ENCODE peak calls at places on chromosomes 6 and 20, in seven cellular contexts. One of them, this sample, is unnamed.

GRCh38 chr20:4014031-4014474 is 1.3 kb downstream of the RNF24 start:
- DNase-seq in upper lobe of right lung: no peak
- DNase-seq in GM23338: peak
- DNase-seq in CD8-positive, alpha-beta T cell: peak
- DNase-seq in natural killer cell: no peak
- DNase-seq in IMR-90: peak
- DNase-seq in RWPE1: peak
- DNase-seq in this sample: peak

GRCh38 chr6:16146028-16146427 is 17.1 kb downstream of the MYLIP start:
- DNase-seq in upper lobe of right lung: no peak
- DNase-seq in GM23338: no peak
- DNase-seq in CD8-positive, alpha-beta T cell: no peak
- DNase-seq in natural killer cell: no peak
- DNase-seq in IMR-90: no peak
- DNase-seq in RWPE1: no peak
- DNase-seq in this sample: no peak

GRCh38 chr6:17305219-17306001 is 24.2 kb downstream of the RBM24 start:
- DNase-seq in upper lobe of right lung: no peak
- DNase-seq in GM23338: peak
- DNase-seq in CD8-positive, alpha-beta T cell: no peak
- DNase-seq in natural killer cell: no peak
- DNase-seq in IMR-90: peak
- DNase-seq in RWPE1: no peak
- DNase-seq in this sample: no peak

GRCh38 chr6:89433637-89434499 is 916 bp downstream of the ANKRD6 start:
- DNase-seq in upper lobe of right lung: peak
- DNase-seq in GM23338: peak
- DNase-seq in CD8-positive, alpha-beta T cell: peak
- DNase-seq in natural killer cell: peak
- DNase-seq in IMR-90: no peak
- DNase-seq in RWPE1: no peak
- DNase-seq in this sample: no peak

GRCh38 chr20:17542993-17543412 is 11.8 kb upstream of the BFSP1 start:
- DNase-seq in upper lobe of right lung: no peak
- DNase-seq in GM23338: no peak
- DNase-seq in CD8-positive, alpha-beta T cell: no peak
- DNase-seq in natural killer cell: no peak
- DNase-seq in IMR-90: peak
- DNase-seq in RWPE1: no peak
- DNase-seq in this sample: peak

GRCh38 chr6:149334682-149335160 is 17.2 kb downstream of the TAB2 start:
- DNase-seq in upper lobe of right lung: no peak
- DNase-seq in GM23338: peak
- DNase-seq in CD8-positive, alpha-beta T cell: no peak
- DNase-seq in natural killer cell: no peak
- DNase-seq in IMR-90: peak
- DNase-seq in RWPE1: peak
- DNase-seq in this sample: peak

GRCh38 chr20:34074101-34074760 is 37.8 kb downstream of the EIF2S2 start:
- DNase-seq in upper lobe of right lung: no peak
- DNase-seq in GM23338: no peak
- DNase-seq in CD8-positive, alpha-beta T cell: no peak
- DNase-seq in natural killer cell: no peak
- DNase-seq in IMR-90: peak
- DNase-seq in RWPE1: peak
- DNase-seq in this sample: no peak

GRCh38 chr6:116783852-116784251 is 18.3 kb upstream of the FAM162B start:
- DNase-seq in upper lobe of right lung: no peak
- DNase-seq in GM23338: no peak
- DNase-seq in CD8-positive, alpha-beta T cell: no peak
- DNase-seq in natural killer cell: no peak
- DNase-seq in IMR-90: peak
- DNase-seq in RWPE1: no peak
- DNase-seq in this sample: peak

GRCh38 chr20:24134284-24134683 is 145.7 kb upstream of the GGTLC1 start:
- DNase-seq in upper lobe of right lung: no peak
- DNase-seq in GM23338: peak
- DNase-seq in CD8-positive, alpha-beta T cell: no peak
- DNase-seq in natural killer cell: no peak
- DNase-seq in IMR-90: no peak
- DNase-seq in RWPE1: peak
- DNase-seq in this sample: no peak

GRCh38 chr6:15409301-15410125 is 163.6 kb downstream of the JARID2 start:
- DNase-seq in upper lobe of right lung: no peak
- DNase-seq in GM23338: no peak
- DNase-seq in CD8-positive, alpha-beta T cell: no peak
- DNase-seq in natural killer cell: no peak
- DNase-seq in IMR-90: no peak
- DNase-seq in RWPE1: no peak
- DNase-seq in this sample: no peak

GRCh38 chr6:52284131-52284459 is 447 bp downstream of the MCM3 start:
- DNase-seq in upper lobe of right lung: no peak
- DNase-seq in GM23338: peak
- DNase-seq in CD8-positive, alpha-beta T cell: peak
- DNase-seq in natural killer cell: no peak
- DNase-seq in IMR-90: peak
- DNase-seq in RWPE1: peak
- DNase-seq in this sample: peak

GRCh38 chr6:52284460-52285173 is at the start of gene MCM3:
- DNase-seq in upper lobe of right lung: peak
- DNase-seq in GM23338: peak
- DNase-seq in CD8-positive, alpha-beta T cell: peak
- DNase-seq in natural killer cell: peak
- DNase-seq in IMR-90: peak
- DNase-seq in RWPE1: peak
- DNase-seq in this sample: peak

GRCh38 chr6:52283111-52283510 is 1.4 kb downstream of the MCM3 start:
- DNase-seq in upper lobe of right lung: no peak
- DNase-seq in GM23338: no peak
- DNase-seq in CD8-positive, alpha-beta T cell: no peak
- DNase-seq in natural killer cell: no peak
- DNase-seq in IMR-90: no peak
- DNase-seq in RWPE1: no peak
- DNase-seq in this sample: no peak

GRCh38 chr6:52286798-52287432 is 2.4 kb upstream of the MCM3 start:
- DNase-seq in upper lobe of right lung: peak
- DNase-seq in GM23338: peak
- DNase-seq in CD8-positive, alpha-beta T cell: peak
- DNase-seq in natural killer cell: no peak
- DNase-seq in IMR-90: peak
- DNase-seq in RWPE1: peak
- DNase-seq in this sample: peak

DNA sequence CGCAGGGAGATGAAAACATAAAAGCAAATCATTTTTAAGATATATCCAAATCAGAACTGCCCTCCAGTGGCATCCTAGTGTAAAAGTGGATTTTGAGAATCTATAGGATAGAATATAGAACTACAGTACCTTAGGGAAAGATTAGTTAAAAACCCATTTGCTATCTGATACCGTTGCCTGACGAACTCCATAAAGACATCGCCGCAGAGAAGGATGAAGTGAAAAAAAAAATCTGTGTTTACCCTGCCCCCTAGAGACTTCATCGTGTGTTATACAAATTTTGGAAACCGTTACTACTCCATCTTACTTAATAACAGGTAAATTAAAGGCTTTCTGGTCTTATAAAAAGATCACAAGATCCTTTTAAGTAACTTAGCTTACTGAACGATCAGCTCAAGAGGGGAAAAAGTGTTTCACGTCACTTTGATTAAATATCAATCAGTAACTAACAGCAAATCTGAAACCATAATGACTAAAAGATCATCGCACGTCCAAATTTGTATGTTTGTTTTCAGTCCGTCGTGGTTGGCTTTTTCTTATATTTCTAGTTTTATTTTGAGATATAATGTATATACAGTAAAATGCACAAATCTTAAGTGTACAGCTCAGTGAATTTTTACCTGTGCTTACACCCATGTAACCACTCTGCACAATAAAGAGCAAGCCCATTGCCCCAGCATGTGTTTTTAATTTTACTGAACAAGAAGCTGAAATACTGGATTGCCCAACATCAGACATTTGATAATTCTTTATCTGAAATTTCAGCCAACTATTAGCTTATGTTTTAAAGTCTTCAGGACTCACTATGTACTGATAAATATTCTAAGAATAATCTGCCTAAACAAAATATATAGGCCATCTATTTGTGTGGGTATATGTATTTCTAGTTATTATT is 879 bp upstream of the MCM3 start:
- DNase-seq in upper lobe of right lung: no peak
- DNase-seq in GM23338: peak
- DNase-seq in CD8-positive, alpha-beta T cell: peak
- DNase-seq in natural killer cell: no peak
- DNase-seq in IMR-90: peak
- DNase-seq in RWPE1: no peak
- DNase-seq in this sample: peak
- TF ChIP-seq CTCF in upper lobe of right lung: peak
- TF ChIP-seq CTCF in GM23338: no peak
- TF ChIP-seq CTCF in CD8-positive, alpha-beta T cell: peak
- TF ChIP-seq CTCF in natural killer cell: peak
- TF ChIP-seq CTCF in IMR-90: peak
- TF ChIP-seq CTCF in RWPE1: peak
- TF ChIP-seq CTCF in this sample: peak

GRCh38 chr6:119974430-119975159 is 625.0 kb upstream of the MAN1A1 start:
- DNase-seq in upper lobe of right lung: no peak
- DNase-seq in GM23338: no peak
- DNase-seq in CD8-positive, alpha-beta T cell: no peak
- DNase-seq in natural killer cell: no peak
- DNase-seq in IMR-90: no peak
- DNase-seq in RWPE1: no peak
- DNase-seq in this sample: no peak

GRCh38 chr6:119980802-119981201 is 631.2 kb upstream of the MAN1A1 start:
- DNase-seq in upper lobe of right lung: no peak
- DNase-seq in GM23338: no peak
- DNase-seq in CD8-positive, alpha-beta T cell: no peak
- DNase-seq in natural killer cell: no peak
- DNase-seq in IMR-90: no peak
- DNase-seq in RWPE1: no peak
- DNase-seq in this sample: no peak

GRCh38 chr6:119979862-119980261 is 630.3 kb upstream of the MAN1A1 start:
- DNase-seq in upper lobe of right lung: no peak
- DNase-seq in GM23338: peak
- DNase-seq in CD8-positive, alpha-beta T cell: no peak
- DNase-seq in natural killer cell: no peak
- DNase-seq in IMR-90: peak
- DNase-seq in RWPE1: no peak
- DNase-seq in this sample: peak

GRCh38 chr6:119978274-119978889 is 628.8 kb upstream of the MAN1A1 start:
- DNase-seq in upper lobe of right lung: no peak
- DNase-seq in GM23338: peak
- DNase-seq in CD8-positive, alpha-beta T cell: no peak
- DNase-seq in natural killer cell: no peak
- DNase-seq in IMR-90: peak
- DNase-seq in RWPE1: peak
- DNase-seq in this sample: peak
- TF ChIP-seq CTCF in upper lobe of right lung: peak
- TF ChIP-seq CTCF in GM23338: peak
- TF ChIP-seq CTCF in CD8-positive, alpha-beta T cell: no peak
- TF ChIP-seq CTCF in natural killer cell: no peak
- TF ChIP-seq CTCF in IMR-90: peak
- TF ChIP-seq CTCF in RWPE1: peak
- TF ChIP-seq CTCF in this sample: peak

GRCh38 chr6:85461806-85462185 is 11.9 kb downstream of the NT5E start:
- DNase-seq in upper lobe of right lung: no peak
- DNase-seq in GM23338: no peak
- DNase-seq in CD8-positive, alpha-beta T cell: no peak
- DNase-seq in natural killer cell: no peak
- DNase-seq in IMR-90: no peak
- DNase-seq in RWPE1: no peak
- DNase-seq in this sample: no peak

GRCh38 chr6:85460951-85461805 is 11.3 kb downstream of the NT5E start:
- DNase-seq in upper lobe of right lung: no peak
- DNase-seq in GM23338: no peak
- DNase-seq in CD8-positive, alpha-beta T cell: peak
- DNase-seq in natural killer cell: no peak
- DNase-seq in IMR-90: no peak
- DNase-seq in RWPE1: no peak
- DNase-seq in this sample: peak

GRCh38 chr6:85458782-85459181 is 8.9 kb downstream of the NT5E start:
- DNase-seq in upper lobe of right lung: no peak
- DNase-seq in GM23338: peak
- DNase-seq in CD8-positive, alpha-beta T cell: no peak
- DNase-seq in natural killer cell: no peak
- DNase-seq in IMR-90: no peak
- DNase-seq in RWPE1: no peak
- DNase-seq in this sample: peak

GRCh38 chr6:85459224-85459901 is 9.5 kb downstream of the NT5E start:
- DNase-seq in upper lobe of right lung: no peak
- DNase-seq in GM23338: no peak
- DNase-seq in CD8-positive, alpha-beta T cell: no peak
- DNase-seq in natural killer cell: no peak
- DNase-seq in IMR-90: peak
- DNase-seq in RWPE1: peak
- DNase-seq in this sample: peak

DNA sequence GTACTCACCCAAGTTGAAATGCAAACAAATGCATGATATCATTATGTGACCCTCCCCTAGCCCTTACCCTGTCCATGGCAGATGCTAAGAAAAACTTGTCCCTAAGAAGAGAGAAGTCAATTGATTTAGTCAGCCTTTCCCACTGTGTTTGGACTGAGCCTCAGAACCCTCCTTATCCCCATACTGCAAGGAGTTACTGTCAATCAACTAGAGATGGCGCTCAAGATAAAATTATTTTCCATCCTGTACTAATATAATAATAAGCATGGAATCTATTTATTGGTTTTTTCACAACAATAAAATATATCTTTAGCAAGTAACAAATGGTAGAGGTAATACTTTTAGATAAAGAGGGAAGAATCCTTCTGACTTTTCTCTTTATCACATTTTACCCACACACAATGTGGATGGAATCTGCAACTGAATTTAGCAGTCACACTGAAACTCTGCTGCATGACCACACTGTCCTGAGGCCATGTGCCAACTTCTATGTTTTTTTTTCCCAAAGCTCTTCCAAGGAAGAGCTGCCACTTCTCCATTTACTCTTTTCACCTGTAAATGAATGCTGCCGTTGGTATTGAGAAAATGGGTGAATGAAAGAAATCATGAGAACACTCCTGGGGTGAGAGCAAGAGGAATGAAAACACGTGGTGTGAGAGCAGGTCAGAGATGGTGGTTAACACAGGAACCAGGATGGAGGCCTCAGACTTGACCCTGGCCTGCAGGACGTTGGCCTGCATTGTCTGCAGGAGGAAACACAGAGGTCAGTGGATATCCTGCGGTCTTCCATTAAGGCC is 10.5 kb downstream of the NT5E start:
- DNase-seq in upper lobe of right lung: no peak
- DNase-seq in GM23338: no peak
- DNase-seq in CD8-positive, alpha-beta T cell: no peak
- DNase-seq in natural killer cell: no peak
- DNase-seq in IMR-90: no peak
- DNase-seq in RWPE1: no peak
- DNase-seq in this sample: no peak
- TF ChIP-seq CTCF in upper lobe of right lung: no peak
- TF ChIP-seq CTCF in GM23338: no peak
- TF ChIP-seq CTCF in CD8-positive, alpha-beta T cell: no peak
- TF ChIP-seq CTCF in natural killer cell: no peak
- TF ChIP-seq CTCF in IMR-90: no peak
- TF ChIP-seq CTCF in RWPE1: no peak
- TF ChIP-seq CTCF in this sample: no peak

GRCh38 chr20:8800089-8800488 is 268.8 kb upstream of the PLCB4 start:
- DNase-seq in upper lobe of right lung: no peak
- DNase-seq in GM23338: no peak
- DNase-seq in CD8-positive, alpha-beta T cell: no peak
- DNase-seq in natural killer cell: no peak
- DNase-seq in IMR-90: no peak
- DNase-seq in RWPE1: no peak
- DNase-seq in this sample: no peak
- TF ChIP-seq CTCF in upper lobe of right lung: peak
- TF ChIP-seq CTCF in GM23338: no peak
- TF ChIP-seq CTCF in CD8-positive, alpha-beta T cell: no peak
- TF ChIP-seq CTCF in natural killer cell: no peak
- TF ChIP-seq CTCF in IMR-90: no peak
- TF ChIP-seq CTCF in RWPE1: peak
- TF ChIP-seq CTCF in this sample: no peak